ENCODE peak calls at places on chromosome 13, in ten cellular contexts. P is mesenchymal stem cell; H is SK-N-DZ; R is stimulated activated CD4-positive, alpha-beta T cell treated with anti-CD3 and anti-CD28 coated beads, TNF-alpha, amount 100 ng/mL, for 1 hour; O is GDM1; C is NCI-H1930; Q is lung; B is stimulated activated CD8-positive, alpha-beta memory T cell treated with anti-CD3 and anti-CD28 coated beads, Interleukin-7, amount 100 ng/mL, for 1 hour; S is NCI-H1417; U is T-helper 1 cell. M is an unnamed sample.

GRCh38 chr13:26456578-26457119 is 100.8 kb upstream of the WASF3 start:
- DNase-seq in C (no peak), O (no peak), H (no peak), B (no peak), P (peak; percentile 16), S (no peak), R (no peak), Q (no peak), U (no peak), M (no peak)

GRCh38 chr13:72097568-72097967 is 230.6 kb upstream of the DACH1 start:
- DNase-seq in C (no peak), O (no peak), P (no peak), U (no peak), B (no peak), H (no peak), R (no peak), S (no peak), Q (no peak), M (no peak)

GRCh38 chr13:40168425-40169155 is 497.9 kb downstream of the FOXO1 start:
- DNase-seq in P (no peak), R (no peak), H (no peak), Q (no peak), U (no peak), S (no peak), C (no peak), O (no peak), B (no peak), M (no peak)

GRCh38 chr13:65926750-65927171 is 1303.4 kb downstream of the PCDH9 start:
- DNase-seq in B (no peak), P (no peak), H (no peak), O (no peak), S (peak; percentile 77), C (no peak), Q (no peak), U (no peak), R (no peak), M (no peak)

GRCh38 chr13:26474286-26474685 is 83.2 kb upstream of the WASF3 start:
- DNase-seq in S (no peak), B (no peak), U (no peak), C (no peak), H (no peak), O (no peak), P (no peak), Q (no peak), R (no peak), M (no peak)

GRCh38 chr13:44768233-44768632 is 192.1 kb upstream of the TSC22D1 start:
- DNase-seq in U (no peak), Q (no peak), H (no peak), P (no peak), S (no peak), C (no peak), R (no peak), O (peak; percentile 78), B (no peak), M (no peak)

GRCh38 chr13:47499358-47500150 is 501.5 kb downstream of the SUCLA2 start:
- DNase-seq in H (no peak), S (no peak), C (no peak), U (no peak), Q (no peak), R (no peak), P (peak; percentile 88), O (peak; percentile 28), B (no peak), M (peak; percentile 9)

GRCh38 chr13:96481482-96481881 is 391.6 kb downstream of the HS6ST3 start:
- DNase-seq in B (no peak), H (no peak), Q (no peak), R (no peak), C (no peak), S (no peak), U (no peak), P (no peak), O (no peak), M (no peak)

M was measured in A673.